ENCODE peak calls at places on chromosomes 1 and 21, in nine cellular contexts. L is cardiac muscle cell, D is left lung, A is Panc1, I is progenitor cell of endocrine pancreas, O is fibroblast of lung, X is hepatocyte, T is AG09309, V is fibroblast of the aortic adventitia. E is an unnamed sample.

GRCh38 chr1:164875518-164875917 is 316.5 kb downstream of the PBX1 start:
- DNase-seq in L (no peak), D (no peak), A (no peak), I (no peak), O (no peak), X (no peak), T (no peak), V (no peak), E (no peak)

GRCh38 chr1:202807367-202807925 is 775 bp downstream of the KDM5B start:
- DNase-seq in L (peak), D (peak), A (no peak), I (peak), O (peak), X (peak), T (no peak), V (peak), E (no peak)

GRCh38 chr1:32411261-32411660 is 17.0 kb upstream of the BSDC1 start:
- DNase-seq in L (no peak), D (no peak), A (no peak), I (no peak), O (no peak), X (no peak), T (no peak), V (no peak), E (no peak)

GRCh38 chr1:41776896-41777431 is 141.8 kb downstream of the HIVEP3 start:
- DNase-seq in L (no peak), D (no peak), A (no peak), I (no peak), O (no peak), X (peak), T (no peak), V (no peak), E (no peak)

GRCh38 chr1:154574715-154575114 is 7.1 kb downstream of the CHRNB2 start:
- DNase-seq in L (peak), D (no peak), A (no peak), I (no peak), O (peak), X (peak), T (no peak), V (peak), E (no peak)

GRCh38 chr1:109425902-109426277 is 358 bp downstream of the PSMA5 start:
- DNase-seq in L (peak), D (peak), A (peak), I (no peak), O (peak), X (peak), T (no peak), V (peak), E (no peak)

GRCh38 chr1:189349600-189349999 is 1128.1 kb downstream of the BRINP3 start:
- DNase-seq in L (no peak), D (no peak), A (no peak), I (no peak), O (no peak), X (no peak), T (no peak), V (no peak), E (no peak)

GRCh38 chr1:223129229-223129851 is 13.7 kb downstream of the TLR5 start:
- DNase-seq in L (peak), D (peak), A (no peak), I (peak), O (peak), X (peak), T (no peak), V (peak), E (no peak)

GRCh38 chr1:12037486-12038355 is 18.4 kb downstream of the MIIP start:
- DNase-seq in L (peak), D (no peak), A (no peak), I (no peak), O (no peak), X (no peak), T (no peak), V (no peak), E (no peak)

GRCh38 chr1:51636765-51637522 is 20.1 kb downstream of the OSBPL9 start:
- DNase-seq in L (peak), D (no peak), A (peak), I (no peak), O (peak), X (peak), T (peak), V (peak), E (no peak)

GRCh38 chr1:1253972-1254666 is 7.6 kb upstream of the C1QTNF12 start:
- DNase-seq in L (no peak), D (no peak), A (no peak), I (no peak), O (no peak), X (no peak), T (no peak), V (no peak), E (no peak)

GRCh38 chr21:34814529-34814951 is 145.7 kb downstream of the CLIC6 start:
- DNase-seq in L (no peak), D (no peak), A (no peak), I (no peak), O (no peak), X (no peak), T (no peak), V (no peak), E (no peak)

GRCh38 chr1:53737648-53738204 is 1.2 kb downstream of the GLIS1 start:
- DNase-seq in L (no peak), D (no peak), A (no peak), I (peak), O (peak), X (peak), T (no peak), V (no peak), E (no peak)

DNA sequence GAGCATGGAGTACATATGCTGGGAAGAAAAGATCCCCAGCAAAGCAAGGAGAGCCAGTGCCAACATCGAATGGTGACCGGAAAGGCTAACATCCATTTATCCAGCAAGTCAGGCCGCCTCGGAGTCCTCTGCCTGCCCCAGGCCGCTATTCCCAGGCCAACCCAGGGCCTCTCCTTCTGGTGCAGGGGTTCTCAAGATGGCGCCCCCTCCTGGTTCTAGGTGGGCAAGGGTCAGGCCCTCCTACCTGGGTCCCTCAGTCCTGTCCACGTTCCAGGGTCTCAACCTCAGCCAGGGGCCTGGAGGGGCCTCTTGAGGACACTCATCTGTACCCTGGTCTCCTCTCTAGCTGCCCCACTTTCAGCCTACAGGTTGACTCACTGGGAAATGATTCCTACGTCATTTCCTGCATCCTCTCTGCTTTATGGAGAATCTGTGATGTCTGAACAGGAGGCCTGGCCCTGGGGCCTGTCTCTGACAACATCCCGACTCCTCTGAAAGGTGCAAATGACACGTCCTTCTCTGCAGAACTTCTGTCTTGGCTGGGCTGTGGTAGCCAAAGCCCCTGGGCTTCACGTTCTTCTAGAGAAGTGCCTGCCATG is 145.3 kb downstream of the PSMG1 start:
- DNase-seq in L (no peak), D (no peak), A (no peak), I (no peak), O (no peak), X (no peak), T (no peak), V (no peak), E (no peak)
- TF ChIP-seq CTCF in L (no peak), D (no peak), A (no peak), I (no peak), O (no peak), X (no peak), T (peak), V (no peak), E (no peak)

GRCh38 chr1:233905416-233906051 is 1.1 kb downstream of the SLC35F3 start:
- DNase-seq in L (no peak), D (no peak), A (no peak), I (no peak), O (no peak), X (no peak), T (no peak), V (no peak), E (no peak)
- TF ChIP-seq CTCF in L (no peak), D (no peak), A (no peak), I (no peak), O (no peak), X (no peak), T (no peak), V (no peak), E (no peak)

GRCh38 chr1:27145934-27146354 is 9.0 kb downstream of the SLC9A1 start:
- DNase-seq in L (peak), D (no peak), A (no peak), I (no peak), O (peak), X (peak), T (peak), V (peak), E (peak)
- TF ChIP-seq CTCF in L (no peak), D (no peak), A (no peak), I (no peak), O (no peak), X (no peak), T (no peak), V (no peak), E (no peak)

GRCh38 chr21:31348188-31348587 is 4.1 kb upstream of the TIAM1 start:
- DNase-seq in L (no peak), D (no peak), A (no peak), I (no peak), O (no peak), X (no peak), T (no peak), V (no peak), E (no peak)

GRCh38 chr21:31343680-31344480 is at the start of gene TIAM1:
- DNase-seq in L (peak), D (peak), A (no peak), I (peak), O (peak), X (peak), T (peak), V (peak), E (no peak)

GRCh38 chr21:31349208-31349607 is 5.1 kb upstream of the TIAM1 start:
- DNase-seq in L (no peak), D (no peak), A (no peak), I (no peak), O (no peak), X (no peak), T (no peak), V (no peak), E (no peak)

GRCh38 chr21:31346256-31346821 is 2.3 kb upstream of the TIAM1 start:
- DNase-seq in L (no peak), D (no peak), A (no peak), I (no peak), O (no peak), X (no peak), T (no peak), V (no peak), E (no peak)

DNA sequence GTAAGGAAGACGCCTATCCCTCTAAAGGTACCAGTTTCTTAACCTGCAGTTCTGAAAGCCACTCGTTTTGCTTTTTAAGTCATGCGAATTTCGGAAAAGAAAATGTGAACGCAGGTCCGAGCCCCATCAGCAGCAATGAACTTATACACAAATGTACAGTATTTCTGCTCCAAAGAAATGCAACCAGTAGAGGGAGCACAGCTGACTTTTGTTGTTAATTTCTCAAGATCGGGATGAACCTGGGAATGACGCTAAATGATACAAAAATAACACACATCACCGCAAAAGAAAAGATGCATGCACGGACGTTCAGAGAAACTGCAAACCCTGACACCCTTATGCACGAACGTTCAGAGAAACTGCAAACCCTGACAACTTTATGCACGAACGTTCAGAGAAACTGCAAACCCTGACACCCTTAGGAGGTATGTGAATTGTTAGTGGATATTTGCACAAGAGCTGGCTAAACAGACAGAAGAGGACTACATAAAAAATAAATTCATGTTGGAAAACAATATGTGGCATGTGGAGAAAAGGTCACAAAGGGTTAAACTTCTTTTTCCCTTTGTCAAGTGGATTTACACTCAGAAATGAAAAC is 3.5 kb upstream of the TIAM1 start:
- DNase-seq in L (peak), D (no peak), A (no peak), I (no peak), O (peak), X (peak), T (no peak), V (peak), E (no peak)
- TF ChIP-seq CTCF in L (peak), D (peak), A (peak), I (peak), O (no peak), X (peak), T (peak), V (peak), E (peak)

GRCh38 chr1:92929461-92929860 is 31.8 kb downstream of the DIPK1A start:
- DNase-seq in L (no peak), D (no peak), A (no peak), I (no peak), O (no peak), X (no peak), T (no peak), V (no peak), E (no peak)

GRCh38 chr1:92931691-92932090 is 29.6 kb downstream of the DIPK1A start:
- DNase-seq in L (no peak), D (no peak), A (no peak), I (no peak), O (no peak), X (no peak), T (no peak), V (peak), E (no peak)

GRCh38 chr1:92926873-92927272 is 34.4 kb downstream of the DIPK1A start:
- DNase-seq in L (no peak), D (no peak), A (no peak), I (no peak), O (no peak), X (no peak), T (no peak), V (no peak), E (no peak)

GRCh38 chr1:92924501-92924900 is 36.8 kb downstream of the DIPK1A start:
- DNase-seq in L (no peak), D (no peak), A (no peak), I (no peak), O (no peak), X (no peak), T (no peak), V (no peak), E (no peak)

DNA sequence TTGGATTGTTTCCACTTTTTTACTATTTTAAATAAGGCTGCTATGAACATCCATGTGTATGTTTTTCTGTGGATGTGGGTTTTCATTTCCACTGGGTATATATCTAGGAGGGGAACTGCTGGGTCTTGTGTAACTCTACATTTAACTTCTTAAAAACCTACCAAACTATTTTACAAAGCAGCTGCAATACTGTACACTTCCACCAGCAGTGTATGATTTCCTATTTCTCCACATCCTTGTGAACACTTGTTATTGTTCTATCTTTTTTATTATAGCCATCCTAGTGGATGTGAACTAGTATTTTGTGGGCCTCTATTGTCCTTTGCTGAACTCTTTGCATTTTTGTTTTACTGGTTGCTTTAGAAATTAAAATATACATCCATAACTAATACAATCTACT is 33.4 kb downstream of the DIPK1A start:
- DNase-seq in L (no peak), D (no peak), A (no peak), I (no peak), O (no peak), X (no peak), T (no peak), V (no peak), E (no peak)
- TF ChIP-seq CTCF in L (no peak), D (peak), A (peak), I (no peak), O (no peak), X (no peak), T (no peak), V (no peak), E (no peak)

GRCh38 chr21:28336299-28336698 is 656.4 kb downstream of the LTN1 start:
- DNase-seq in L (peak), D (no peak), A (no peak), I (no peak), O (peak), X (peak), T (peak), V (peak), E (peak)
- TF ChIP-seq CTCF in L (peak), D (peak), A (peak), I (peak), O (peak), X (peak), T (peak), V (peak), E (peak)

E was measured in astrocyte of the cerebellum.